ENCODE peak calls at places on chromosome 7, in seven cellular contexts. One of them, this sample, is unnamed.
A peak's percentile ranks its signal among the peaks of the same experiment; 100 is the strongest.

GRCh38 chr7:42217548-42217947 is 19.5 kb downstream of the GLI3 start:
- DNase-seq in prostate gland: no peak
- DNase-seq in cardiac muscle cell: no peak
- DNase-seq in lower leg skin: no peak
- DNase-seq in kidney epithelial cell: no peak
- DNase-seq in foreskin fibroblast: no peak
- DNase-seq in HCT116: no peak
- DNase-seq in this sample: no peak

GRCh38 chr7:115662120-115662519 is 368.4 kb downstream of the TFEC start:
- DNase-seq in prostate gland: no peak
- DNase-seq in HCT116: no peak
- DNase-seq in kidney epithelial cell: no peak
- DNase-seq in lower leg skin: no peak
- DNase-seq in foreskin fibroblast: peak; percentile 49
- DNase-seq in cardiac muscle cell: no peak
- DNase-seq in this sample: no peak

GRCh38 chr7:16905300-16906044 is 23.7 kb upstream of the AGR3 start:
- DNase-seq in lower leg skin: no peak
- DNase-seq in kidney epithelial cell: no peak
- DNase-seq in prostate gland: no peak
- DNase-seq in cardiac muscle cell: peak; percentile 20
- DNase-seq in foreskin fibroblast: no peak
- DNase-seq in HCT116: no peak
- DNase-seq in this sample: no peak

GRCh38 chr7:1703475-1704325 is 33.6 kb downstream of the ELFN1 start:
- DNase-seq in prostate gland: no peak
- DNase-seq in lower leg skin: peak; percentile 56
- DNase-seq in cardiac muscle cell: no peak
- DNase-seq in HCT116: no peak
- DNase-seq in foreskin fibroblast: no peak
- DNase-seq in kidney epithelial cell: no peak
- DNase-seq in this sample: no peak

GRCh38 chr7:157787275-157787701 is 450.5 kb downstream of the DNAJB6 start:
- DNase-seq in foreskin fibroblast: no peak
- DNase-seq in HCT116: no peak
- DNase-seq in lower leg skin: no peak
- DNase-seq in kidney epithelial cell: no peak
- DNase-seq in cardiac muscle cell: no peak
- DNase-seq in prostate gland: no peak
- DNase-seq in this sample: no peak

GRCh38 chr7:133784421-133785045 is 342.6 kb upstream of the LRGUK start:
- DNase-seq in prostate gland: no peak
- DNase-seq in HCT116: no peak
- DNase-seq in foreskin fibroblast: no peak
- DNase-seq in cardiac muscle cell: no peak
- DNase-seq in kidney epithelial cell: no peak
- DNase-seq in lower leg skin: no peak
- DNase-seq in this sample: no peak

GRCh38 chr7:134678115-134678514 is 31.5 kb downstream of the BPGM start:
- DNase-seq in lower leg skin: no peak
- DNase-seq in kidney epithelial cell: no peak
- DNase-seq in cardiac muscle cell: no peak
- DNase-seq in prostate gland: no peak
- DNase-seq in foreskin fibroblast: no peak
- DNase-seq in HCT116: no peak
- DNase-seq in this sample: no peak

GRCh38 chr7:91151916-91152315 is 112.3 kb upstream of the FZD1 start:
- DNase-seq in lower leg skin: no peak
- DNase-seq in prostate gland: no peak
- DNase-seq in kidney epithelial cell: no peak
- DNase-seq in cardiac muscle cell: no peak
- DNase-seq in HCT116: no peak
- DNase-seq in foreskin fibroblast: no peak
- DNase-seq in this sample: no peak

DNA sequence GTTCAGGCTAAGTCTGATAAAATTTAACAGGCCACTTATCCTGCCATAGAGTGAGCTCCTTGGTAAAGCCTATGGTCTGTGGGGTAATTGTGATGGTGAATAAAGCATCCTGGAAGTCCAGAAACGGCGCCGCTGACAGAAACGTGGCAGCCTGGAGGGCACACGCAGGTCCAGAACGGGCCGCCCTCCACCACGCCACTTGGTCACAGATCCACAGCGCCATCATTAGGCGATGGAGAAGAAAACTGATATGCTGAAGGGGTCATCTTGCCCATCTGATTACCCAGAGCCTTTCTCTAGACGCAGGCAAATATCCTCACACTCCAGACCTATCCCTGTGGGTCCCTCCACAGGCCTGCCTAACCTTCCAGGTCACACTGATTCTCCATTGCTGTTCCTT is 37.8 kb downstream of the PODXL start:
- DNase-seq in HCT116: no peak
- DNase-seq in foreskin fibroblast: no peak
- DNase-seq in lower leg skin: peak; percentile 60
- DNase-seq in cardiac muscle cell: no peak
- DNase-seq in kidney epithelial cell: no peak
- DNase-seq in prostate gland: no peak
- DNase-seq in this sample: no peak
- H3K4me3 ChIP-seq in HCT116: no peak overlapping the region
- H3K4me3 ChIP-seq in foreskin fibroblast: no peak overlapping the region
- H3K4me3 ChIP-seq in lower leg skin: no peak overlapping the region
- H3K4me3 ChIP-seq in cardiac muscle cell: no peak overlapping the region
- H3K4me3 ChIP-seq in kidney epithelial cell: no peak overlapping the region
- H3K4me3 ChIP-seq in prostate gland: no peak overlapping the region
- H3K4me3 ChIP-seq in this sample: no peak overlapping the region

GRCh38 chr7:99272476-99273045 is at the start of gene MYH16:
- DNase-seq in cardiac muscle cell: no peak
- DNase-seq in HCT116: no peak
- DNase-seq in prostate gland: no peak
- DNase-seq in kidney epithelial cell: peak; percentile 47
- DNase-seq in foreskin fibroblast: no peak
- DNase-seq in lower leg skin: no peak
- DNase-seq in this sample: no peak

GRCh38 chr7:99275496-99275895 is 2.9 kb downstream of the MYH16 start:
- DNase-seq in foreskin fibroblast: no peak
- DNase-seq in lower leg skin: no peak
- DNase-seq in cardiac muscle cell: no peak
- DNase-seq in kidney epithelial cell: no peak
- DNase-seq in prostate gland: no peak
- DNase-seq in HCT116: no peak
- DNase-seq in this sample: no peak

GRCh38 chr7:99278180-99278579 is 5.5 kb downstream of the MYH16 start:
- DNase-seq in prostate gland: no peak
- DNase-seq in HCT116: no peak
- DNase-seq in kidney epithelial cell: no peak
- DNase-seq in foreskin fibroblast: no peak
- DNase-seq in cardiac muscle cell: no peak
- DNase-seq in lower leg skin: no peak
- DNase-seq in this sample: no peak
- TF ChIP-seq CTCF in prostate gland: no peak
- TF ChIP-seq CTCF in HCT116: peak; percentile 35
- TF ChIP-seq CTCF in kidney epithelial cell: peak; percentile 24
- TF ChIP-seq CTCF in foreskin fibroblast: no peak
- TF ChIP-seq CTCF in cardiac muscle cell: no peak
- TF ChIP-seq CTCF in lower leg skin: no peak
- TF ChIP-seq CTCF in this sample: no peak

GRCh38 chr7:98294326-98294725 is 12.8 kb downstream of the BRI3 start:
- DNase-seq in HCT116: no peak
- DNase-seq in cardiac muscle cell: no peak
- DNase-seq in prostate gland: no peak
- DNase-seq in foreskin fibroblast: no peak
- DNase-seq in kidney epithelial cell: no peak
- DNase-seq in lower leg skin: no peak
- DNase-seq in this sample: no peak

GRCh38 chr7:98291717-98292116 is 10.2 kb downstream of the BRI3 start:
- DNase-seq in cardiac muscle cell: no peak
- DNase-seq in HCT116: no peak
- DNase-seq in foreskin fibroblast: no peak
- DNase-seq in prostate gland: no peak
- DNase-seq in kidney epithelial cell: no peak
- DNase-seq in lower leg skin: no peak
- DNase-seq in this sample: no peak

GRCh38 chr7:98294798-98295382 is 13.4 kb downstream of the BRI3 start:
- DNase-seq in cardiac muscle cell: peak; percentile 82
- DNase-seq in HCT116: peak; percentile 41
- DNase-seq in prostate gland: peak; percentile 68
- DNase-seq in kidney epithelial cell: no peak
- DNase-seq in foreskin fibroblast: peak; percentile 50
- DNase-seq in lower leg skin: peak; percentile 92
- DNase-seq in this sample: peak; percentile 58

GRCh38 chr7:98293746-98294145 is 12.3 kb downstream of the BRI3 start:
- DNase-seq in HCT116: no peak
- DNase-seq in cardiac muscle cell: no peak
- DNase-seq in kidney epithelial cell: no peak
- DNase-seq in lower leg skin: no peak
- DNase-seq in foreskin fibroblast: no peak
- DNase-seq in prostate gland: no peak
- DNase-seq in this sample: no peak

GRCh38 chr7:98293265-98293664 is 11.8 kb downstream of the BRI3 start:
- DNase-seq in lower leg skin: no peak
- DNase-seq in foreskin fibroblast: no peak
- DNase-seq in kidney epithelial cell: no peak
- DNase-seq in prostate gland: no peak
- DNase-seq in HCT116: no peak
- DNase-seq in cardiac muscle cell: no peak
- DNase-seq in this sample: no peak
- H3K4me3 ChIP-seq in lower leg skin: no peak overlapping the region
- H3K4me3 ChIP-seq in foreskin fibroblast: no peak overlapping the region
- H3K4me3 ChIP-seq in kidney epithelial cell: no peak overlapping the region
- H3K4me3 ChIP-seq in prostate gland: no peak overlapping the region
- H3K4me3 ChIP-seq in HCT116: no peak overlapping the region
- H3K4me3 ChIP-seq in cardiac muscle cell: no peak overlapping the region
- H3K4me3 ChIP-seq in this sample: no peak overlapping the region

GRCh38 chr7:26562841-26563240 is 271.2 kb downstream of the SNX10 start:
- DNase-seq in cardiac muscle cell: no peak
- DNase-seq in kidney epithelial cell: no peak
- DNase-seq in HCT116: no peak
- DNase-seq in prostate gland: no peak
- DNase-seq in foreskin fibroblast: no peak
- DNase-seq in lower leg skin: no peak
- DNase-seq in this sample: no peak
- TF ChIP-seq CTCF in cardiac muscle cell: no peak
- TF ChIP-seq CTCF in kidney epithelial cell: no peak
- TF ChIP-seq CTCF in HCT116: peak; percentile 48
- TF ChIP-seq CTCF in prostate gland: no peak
- TF ChIP-seq CTCF in foreskin fibroblast: no peak
- TF ChIP-seq CTCF in lower leg skin: no peak
- TF ChIP-seq CTCF in this sample: no peak

GRCh38 chr7:101688183-101688831 is 59.2 kb upstream of the MYL10 start:
- DNase-seq in cardiac muscle cell: peak; percentile 83
- DNase-seq in lower leg skin: peak; percentile 95
- DNase-seq in kidney epithelial cell: no peak
- DNase-seq in HCT116: peak; percentile 34
- DNase-seq in foreskin fibroblast: peak; percentile 46
- DNase-seq in prostate gland: peak; percentile 58
- DNase-seq in this sample: peak; percentile 77
- H3K4me3 ChIP-seq in cardiac muscle cell: no peak overlapping the region
- H3K4me3 ChIP-seq in lower leg skin: no peak overlapping the region
- H3K4me3 ChIP-seq in kidney epithelial cell: no peak overlapping the region
- H3K4me3 ChIP-seq in HCT116: peak overlapping the region; percentile 42
- H3K4me3 ChIP-seq in foreskin fibroblast: peak overlapping the region; percentile 22
- H3K4me3 ChIP-seq in prostate gland: no peak overlapping the region
- H3K4me3 ChIP-seq in this sample: no peak overlapping the region

GRCh38 chr7:124603066-124603465 is 162.5 kb downstream of the GPR37 start:
- DNase-seq in foreskin fibroblast: peak; percentile 37
- DNase-seq in cardiac muscle cell: no peak
- DNase-seq in kidney epithelial cell: no peak
- DNase-seq in prostate gland: no peak
- DNase-seq in HCT116: no peak
- DNase-seq in lower leg skin: no peak
- DNase-seq in this sample: no peak

DNA sequence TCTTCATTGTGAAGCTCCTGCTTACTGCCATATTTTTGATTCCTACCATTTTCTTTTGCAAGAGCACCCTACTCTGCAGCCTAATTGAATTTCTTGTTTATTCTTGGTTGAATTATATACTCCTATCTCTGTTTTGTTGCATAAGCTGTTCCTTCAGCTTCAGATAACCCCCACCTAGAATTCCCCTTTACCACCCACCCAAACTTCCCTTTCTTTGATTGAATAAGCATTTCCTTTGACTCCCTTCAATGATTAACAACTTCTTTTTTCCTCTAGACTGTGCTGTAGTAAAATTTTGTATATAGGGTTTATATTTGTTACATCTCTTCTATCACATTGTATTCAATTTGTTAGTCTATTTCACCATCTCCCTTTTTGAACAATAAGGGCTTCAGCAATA is 168.1 kb downstream of the GPR37 start:
- DNase-seq in lower leg skin: no peak
- DNase-seq in cardiac muscle cell: no peak
- DNase-seq in prostate gland: no peak
- DNase-seq in HCT116: no peak
- DNase-seq in foreskin fibroblast: no peak
- DNase-seq in kidney epithelial cell: no peak
- DNase-seq in this sample: no peak
- TF ChIP-seq CTCF in lower leg skin: no peak
- TF ChIP-seq CTCF in cardiac muscle cell: no peak
- TF ChIP-seq CTCF in prostate gland: no peak
- TF ChIP-seq CTCF in HCT116: no peak
- TF ChIP-seq CTCF in foreskin fibroblast: no peak
- TF ChIP-seq CTCF in kidney epithelial cell: no peak
- TF ChIP-seq CTCF in this sample: no peak

This sample was measured in lung.